ENCODE peak calls at places on chromosomes 6 and 20, in six cellular contexts. M is astrocyte of the spinal cord; W is Peyer's patch; Y is right lobe of liver; Z is CD8-positive, alpha-beta T cell; B is kidney epithelial cell. R is an unnamed sample.

GRCh38 chr6:36038120-36038876 is 10.7 kb downstream of the MAPK14 start:
- DNase-seq in M (no peak), Y (no peak), B (no peak), W (no peak), Z (no peak), R (no peak)

GRCh38 chr6:12008366-12009179 is 3.5 kb upstream of the HIVEP1 start:
- DNase-seq in M (peak), B (no peak), Z (peak), W (peak), Y (peak), R (no peak)

GRCh38 chr20:16013631-16014030 is 559.6 kb downstream of the KIF16B start:
- DNase-seq in Z (no peak), M (no peak), B (no peak), Y (no peak), W (no peak), R (no peak)

GRCh38 chr6:100592929-100593328 is 128.2 kb upstream of the SIM1 start:
- DNase-seq in M (no peak), B (no peak), W (no peak), Y (no peak), Z (no peak), R (no peak)

GRCh38 chr6:137856138-137856898 is 10.7 kb upstream of the TNFAIP3 start:
- DNase-seq in W (no peak), M (no peak), Z (no peak), Y (no peak), B (no peak), R (no peak)

GRCh38 chr20:11432407-11432806 is 485.3 kb upstream of the BTBD3 start:
- DNase-seq in W (no peak), Y (no peak), B (peak), Z (no peak), M (peak), R (peak)

GRCh38 chr6:161486326-161486725 is 212.5 kb upstream of the AGPAT4 start:
- DNase-seq in Y (no peak), M (peak), B (no peak), Z (no peak), W (no peak), R (no peak)

GRCh38 chr20:51563597-51564332 is 21.2 kb upstream of the NFATC2 start:
- DNase-seq in B (no peak), M (peak), Y (peak), W (peak), Z (no peak), R (peak)

GRCh38 chr6:130029163-130029562 is 10.8 kb downstream of the L3MBTL3 start:
- DNase-seq in W (no peak), Y (no peak), M (no peak), B (no peak), Z (peak), R (no peak)

GRCh38 chr6:27650620-27651370 is 177.9 kb upstream of the ZNF184 start:
- DNase-seq in Y (no peak), W (no peak), B (no peak), M (peak), Z (no peak), R (no peak)

GRCh38 chr6:11754625-11755289 is 23.8 kb downstream of the ADTRP start:
- DNase-seq in Y (no peak), M (peak), W (no peak), Z (no peak), B (no peak), R (no peak)

GRCh38 chr20:34506480-34506879 is 9.7 kb upstream of the DYNLRB1 start:
- DNase-seq in Y (no peak), Z (no peak), W (no peak), M (no peak), B (no peak), R (no peak)

GRCh38 chr6:36853325-36853724 is 14.1 kb upstream of the CPNE5 start:
- DNase-seq in Z (no peak), M (peak), Y (no peak), W (no peak), B (peak), R (peak)

GRCh38 chr6:46505693-46506512 is 14.7 kb upstream of the RCAN2 start:
- DNase-seq in Y (no peak), W (no peak), M (no peak), B (no peak), Z (no peak), R (no peak)

GRCh38 chr6:134637847-134638438 is 312.0 kb downstream of the ALDH8A1 start:
- DNase-seq in B (no peak), W (no peak), Z (no peak), Y (no peak), M (no peak), R (no peak)

GRCh38 chr20:14979472-14979986 is 642.1 kb upstream of the FLRT3 start:
- DNase-seq in Y (no peak), W (no peak), B (peak), M (no peak), Z (no peak), R (no peak)

GRCh38 chr6:33250731-33251130 is 20.9 kb downstream of the VPS52 start:
- DNase-seq in Y (no peak), M (no peak), B (no peak), Z (no peak), W (no peak), R (no peak)
- H3K4me3 ChIP-seq in Y (no peak), M (no peak), B (no peak), Z (no peak), W (no peak), R (peak)

DNA sequence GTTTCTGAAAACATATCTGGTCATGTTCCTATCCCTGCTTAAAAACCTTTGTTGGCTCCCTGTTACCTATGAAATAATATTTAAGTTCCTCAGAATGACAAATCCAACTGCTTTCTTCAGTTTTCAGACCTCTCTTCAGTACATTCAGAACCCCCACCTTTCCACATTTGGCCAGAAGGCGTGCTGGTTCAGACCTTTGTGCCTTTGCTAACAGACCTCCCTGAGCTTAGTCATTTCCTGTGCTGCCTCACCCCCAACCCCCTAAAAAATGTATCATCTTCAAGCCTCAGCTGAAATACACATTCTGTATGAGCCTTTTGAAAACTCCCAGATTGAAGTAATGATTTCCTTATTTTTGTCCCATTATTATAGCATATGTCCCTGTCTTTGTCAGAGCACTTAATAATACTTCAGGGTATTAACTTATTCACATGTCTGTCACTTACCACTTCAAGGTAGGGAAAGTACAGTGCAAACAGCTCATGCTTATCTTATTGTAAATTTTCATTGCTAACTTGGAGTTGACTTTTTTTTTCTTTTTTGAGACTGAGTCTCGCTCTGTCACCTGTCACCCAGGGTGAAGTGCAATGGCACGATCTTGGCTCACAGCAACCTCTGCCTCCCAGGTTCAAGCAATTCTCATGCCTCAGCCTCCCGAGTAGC is 19.7 kb downstream of the FAM217A start:
- DNase-seq in M (peak), Y (peak), Z (peak), W (peak), B (peak), R (peak)
- TF ChIP-seq CTCF in M (peak), Y (peak), Z (peak), W (no peak), B (no peak), R (no peak)

GRCh38 chr20:36540551-36541211 is 638 bp upstream of the MYL9 start:
- DNase-seq in M (no peak), Y (no peak), W (no peak), Z (no peak), B (no peak), R (no peak)

GRCh38 chr20:36542516-36543186 is 1.3 kb downstream of the MYL9 start:
- DNase-seq in B (no peak), Z (no peak), W (no peak), M (no peak), Y (no peak), R (no peak)

GRCh38 chr20:36543187-36544133 is 2.1 kb downstream of the MYL9 start:
- DNase-seq in W (peak), Z (no peak), M (peak), B (no peak), Y (peak), R (no peak)

GRCh38 chr20:36542019-36542488 is 735 bp downstream of the MYL9 start:
- DNase-seq in Y (no peak), W (no peak), B (no peak), Z (no peak), M (no peak), R (no peak)

GRCh38 chr20:36541227-36542018 is at the start of gene MYL9:
- DNase-seq in M (peak), Z (no peak), B (no peak), Y (peak), W (peak), R (no peak)
- H3K4me3 ChIP-seq in M (peak), Z (no peak), B (peak), Y (peak), W (peak), R (peak)

DNA sequence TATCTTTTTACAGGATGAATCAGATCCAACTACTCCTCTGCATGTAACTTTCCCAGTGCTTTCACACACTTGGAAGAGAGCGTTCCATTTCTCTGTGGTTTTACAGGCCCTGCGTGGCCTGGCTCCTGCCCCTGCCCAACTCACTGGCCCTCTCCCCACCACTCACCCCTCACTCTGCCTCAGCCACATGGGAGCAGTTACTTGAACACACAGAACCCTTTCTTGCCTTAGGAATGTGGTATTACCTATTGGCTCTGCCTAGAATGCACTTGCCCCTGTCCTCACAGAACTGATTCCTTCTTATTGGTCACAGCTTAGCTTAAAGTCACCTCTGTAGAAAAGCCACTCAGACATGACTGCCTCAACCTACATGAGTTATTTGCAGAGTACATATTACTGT is 108.4 kb downstream of the CRYBG1 start:
- DNase-seq in M (no peak), Y (no peak), B (no peak), W (no peak), Z (no peak), R (no peak)
- TF ChIP-seq CTCF in M (no peak), Y (no peak), B (no peak), W (no peak), Z (no peak), R (no peak)

DNA sequence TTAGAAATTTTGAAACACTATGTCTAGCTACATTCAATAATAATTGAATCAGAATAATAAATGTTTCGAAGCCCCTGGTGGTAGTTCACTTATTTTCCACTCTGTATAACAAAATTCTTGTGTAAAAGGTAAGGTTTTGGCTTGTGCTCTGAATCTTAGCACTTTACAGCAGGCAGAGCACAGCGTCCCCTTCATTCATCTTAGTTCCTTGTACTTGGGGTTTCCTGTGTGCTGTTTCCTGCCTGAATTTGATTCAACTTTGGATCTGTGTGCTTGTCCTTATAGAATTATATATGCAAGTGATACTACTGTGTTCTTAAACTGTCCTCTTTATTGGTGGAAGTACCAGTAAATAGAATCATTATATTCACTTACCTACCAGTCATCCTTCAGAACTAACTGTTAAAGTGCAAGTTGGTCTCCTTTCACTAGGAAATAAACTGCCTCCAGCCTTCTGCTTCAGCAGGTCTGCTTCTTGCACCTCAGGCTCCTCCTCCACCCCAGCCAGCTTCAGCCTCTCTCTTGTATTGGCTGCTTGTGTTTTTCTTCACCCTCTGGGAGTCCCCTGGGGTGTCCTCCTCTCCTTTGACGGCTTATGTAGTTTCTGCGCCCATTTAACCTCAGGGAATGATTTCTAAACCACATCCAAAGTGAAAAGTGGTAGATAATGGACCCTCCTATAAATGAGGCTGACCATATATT is 28.8 kb upstream of the TULP4 start:
- DNase-seq in Z (peak), Y (no peak), B (no peak), W (no peak), M (peak), R (no peak)
- H3K4me3 ChIP-seq in Z (no peak), Y (no peak), B (no peak), W (no peak), M (no peak), R (no peak)

GRCh38 chr6:108565893-108566292 is 5.2 kb downstream of the FOXO3 start:
- DNase-seq in B (no peak), Y (no peak), Z (no peak), W (peak), M (peak), R (no peak)
- TF ChIP-seq CTCF in B (no peak), Y (peak), Z (no peak), W (peak), M (peak), R (no peak)

GRCh38 chr6:26305097-26305841 is 59.7 kb upstream of the BTN3A2 start:
- DNase-seq in Y (peak), Z (peak), W (peak), B (no peak), M (peak), R (peak)
- H3K4me3 ChIP-seq in Y (no peak), Z (peak), W (peak), B (peak), M (peak), R (peak)

GRCh38 chr6:155850408-155850841 is 394.8 kb upstream of the NOX3 start:
- DNase-seq in W (no peak), M (peak), Y (no peak), Z (no peak), B (peak), R (peak)

GRCh38 chr6:155853011-155853410 is 397.4 kb upstream of the NOX3 start:
- DNase-seq in B (no peak), Y (no peak), M (no peak), W (no peak), Z (no peak), R (no peak)

GRCh38 chr6:155854787-155855186 is 399.1 kb upstream of the NOX3 start:
- DNase-seq in M (no peak), B (no peak), W (no peak), Y (no peak), Z (no peak), R (no peak)
- TF ChIP-seq CTCF in M (no peak), B (no peak), W (no peak), Y (no peak), Z (no peak), R (no peak)

GRCh38 chr20:4052139-4052480 is 36.8 kb upstream of the RNF24 start:
- DNase-seq in Y (no peak), M (no peak), W (no peak), B (no peak), Z (no peak), R (no peak)

GRCh38 chr20:4053071-4053470 is 37.7 kb upstream of the RNF24 start:
- DNase-seq in B (no peak), W (no peak), Z (no peak), M (no peak), Y (no peak), R (no peak)

GRCh38 chr20:4053516-4053919 is 38.2 kb upstream of the RNF24 start:
- DNase-seq in Y (no peak), B (no peak), Z (no peak), W (no peak), M (peak), R (no peak)

GRCh38 chr20:4051413-4052138 is 36.2 kb upstream of the RNF24 start:
- DNase-seq in W (peak), Y (no peak), Z (no peak), M (no peak), B (no peak), R (no peak)

DNA sequence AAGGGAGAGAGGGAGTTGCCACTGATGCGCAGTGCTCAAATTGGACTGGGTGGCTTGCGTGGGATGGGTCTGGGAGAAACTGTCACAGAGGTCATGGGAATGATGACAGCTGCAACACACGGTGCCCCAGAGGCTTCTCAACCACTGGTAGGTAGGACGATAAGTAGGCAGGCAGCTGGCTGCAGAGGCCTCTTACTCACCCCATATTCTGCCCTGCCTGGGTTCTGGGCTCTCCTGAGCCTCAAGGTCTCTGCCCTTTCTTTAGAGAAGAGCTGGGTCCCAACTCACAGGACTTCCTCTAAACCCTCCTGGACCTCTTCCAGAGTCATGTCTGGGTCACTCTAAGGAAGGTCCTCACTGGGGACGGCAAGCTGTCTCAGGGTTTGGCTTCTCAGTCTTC is 37.2 kb upstream of the RNF24 start:
- DNase-seq in Z (no peak), Y (no peak), M (no peak), W (peak), B (no peak), R (no peak)
- H3K4me3 ChIP-seq in Z (no peak), Y (no peak), M (no peak), W (no peak), B (no peak), R (no peak)

GRCh38 chr6:131782764-131783163 is 25.1 kb upstream of the ENPP1 start:
- DNase-seq in B (no peak), W (peak), M (no peak), Z (no peak), Y (no peak), R (no peak)
- TF ChIP-seq CTCF in B (peak), W (no peak), M (no peak), Z (no peak), Y (peak), R (no peak)

R was measured in HFF-Myc.